ENCODE peak calls at places on chromosomes 12 and 14, in seven cellular contexts. One of them, this sample, is unnamed.

GRCh38 chr14:60589442-60589841 is 59.8 kb downstream of the SIX1 start:
- DNase-seq in A549: no peak
- DNase-seq in SK-N-SH: no peak
- DNase-seq in GM12878: no peak
- DNase-seq in Panc1: no peak
- DNase-seq in GM23338: no peak
- DNase-seq in HepG2: no peak
- DNase-seq in this sample: no peak

GRCh38 chr12:52213541-52214420 is 19.3 kb upstream of the KRT7 start:
- DNase-seq in A549: peak
- DNase-seq in SK-N-SH: peak
- DNase-seq in HepG2: peak
- DNase-seq in GM23338: peak
- DNase-seq in GM12878: no peak
- DNase-seq in Panc1: peak
- DNase-seq in this sample: peak

GRCh38 chr12:219891-220352 is 6.0 kb upstream of the SLC6A12 start:
- DNase-seq in GM23338: peak
- DNase-seq in GM12878: no peak
- DNase-seq in SK-N-SH: peak
- DNase-seq in Panc1: peak
- DNase-seq in A549: peak
- DNase-seq in HepG2: peak
- DNase-seq in this sample: peak

GRCh38 chr12:51848843-51849735 is 571 bp upstream of the FIGNL2 start:
- DNase-seq in GM12878: no peak
- DNase-seq in Panc1: no peak
- DNase-seq in HepG2: no peak
- DNase-seq in SK-N-SH: peak
- DNase-seq in A549: no peak
- DNase-seq in GM23338: peak
- DNase-seq in this sample: no peak

GRCh38 chr14:91164676-91165075 is 50.8 kb downstream of the DGLUCY start:
- DNase-seq in GM23338: no peak
- DNase-seq in Panc1: no peak
- DNase-seq in A549: no peak
- DNase-seq in GM12878: no peak
- DNase-seq in HepG2: no peak
- DNase-seq in SK-N-SH: no peak
- DNase-seq in this sample: no peak

GRCh38 chr12:27868165-27868564 is 88.1 kb upstream of the MANSC4 start:
- DNase-seq in GM23338: no peak
- DNase-seq in Panc1: no peak
- DNase-seq in SK-N-SH: no peak
- DNase-seq in A549: no peak
- DNase-seq in GM12878: no peak
- DNase-seq in HepG2: no peak
- DNase-seq in this sample: no peak

GRCh38 chr12:130922584-130922983 is 31.1 kb upstream of the ADGRD1 start:
- DNase-seq in HepG2: no peak
- DNase-seq in SK-N-SH: no peak
- DNase-seq in GM23338: no peak
- DNase-seq in A549: no peak
- DNase-seq in GM12878: no peak
- DNase-seq in Panc1: no peak
- DNase-seq in this sample: no peak

GRCh38 chr14:22491683-22492483 is 97.1 kb downstream of the DAD1 start:
- DNase-seq in HepG2: no peak
- DNase-seq in Panc1: no peak
- DNase-seq in GM23338: no peak
- DNase-seq in A549: no peak
- DNase-seq in GM12878: no peak
- DNase-seq in SK-N-SH: no peak
- DNase-seq in this sample: no peak

GRCh38 chr12:112381421-112381897 is 772 bp downstream of the HECTD4 start:
- DNase-seq in GM12878: no peak
- DNase-seq in SK-N-SH: no peak
- DNase-seq in Panc1: no peak
- DNase-seq in A549: no peak
- DNase-seq in HepG2: no peak
- DNase-seq in GM23338: no peak
- DNase-seq in this sample: no peak

GRCh38 chr12:97713217-97713616 is 250.6 kb downstream of the RMST start:
- DNase-seq in SK-N-SH: no peak
- DNase-seq in Panc1: no peak
- DNase-seq in GM23338: no peak
- DNase-seq in GM12878: no peak
- DNase-seq in HepG2: no peak
- DNase-seq in A549: no peak
- DNase-seq in this sample: no peak

GRCh38 chr14:45222485-45223262 is 30.3 kb downstream of the MIS18BP1 start:
- DNase-seq in HepG2: no peak
- DNase-seq in GM12878: no peak
- DNase-seq in SK-N-SH: no peak
- DNase-seq in A549: no peak
- DNase-seq in Panc1: no peak
- DNase-seq in GM23338: no peak
- DNase-seq in this sample: no peak

DNA sequence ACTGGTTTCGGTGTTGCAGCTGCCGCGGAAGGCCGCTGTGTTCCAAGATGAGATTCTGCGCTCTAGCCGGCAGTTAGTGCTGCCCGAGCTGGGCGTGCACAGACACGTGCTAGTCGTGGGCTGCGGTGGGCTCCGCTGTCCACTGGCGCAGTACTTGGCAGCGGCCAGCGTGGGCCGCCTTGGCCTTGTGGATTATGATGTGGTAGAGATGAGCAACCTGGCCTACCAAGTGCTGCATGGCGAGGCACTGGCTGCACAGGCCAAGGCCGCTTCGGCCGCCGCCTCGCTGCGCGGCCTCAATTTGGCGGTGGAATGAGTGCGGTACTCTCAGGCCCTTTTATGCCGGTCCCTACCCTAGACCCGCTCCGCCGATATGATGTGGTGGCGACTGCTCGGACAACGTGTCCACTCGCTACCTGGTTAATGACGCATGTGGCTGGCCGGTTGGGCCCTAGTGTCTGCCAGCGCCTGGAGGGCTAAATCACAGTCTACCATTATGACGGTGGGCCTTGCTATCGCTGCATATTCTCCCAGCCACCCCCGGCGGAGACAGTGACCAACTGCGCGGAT is 102.2 kb downstream of the SNAPC1 start:
- DNase-seq in GM12878: no peak
- DNase-seq in A549: no peak
- DNase-seq in Panc1: no peak
- DNase-seq in HepG2: no peak
- DNase-seq in SK-N-SH: no peak
- DNase-seq in GM23338: peak
- DNase-seq in this sample: no peak
- TF ChIP-seq REST in GM12878: no peak
- TF ChIP-seq REST in A549: no peak
- TF ChIP-seq REST in Panc1: no peak
- TF ChIP-seq REST in HepG2: no peak
- TF ChIP-seq REST in SK-N-SH: no peak
- TF ChIP-seq REST in GM23338: no peak
- TF ChIP-seq REST in this sample: no peak

GRCh38 chr12:49832836-49833421 is 4.7 kb upstream of the NCKAP5L start:
- DNase-seq in GM12878: no peak
- DNase-seq in GM23338: no peak
- DNase-seq in Panc1: no peak
- DNase-seq in HepG2: no peak
- DNase-seq in SK-N-SH: no peak
- DNase-seq in A549: no peak
- DNase-seq in this sample: no peak
- TF ChIP-seq REST in GM12878: no peak
- TF ChIP-seq REST in GM23338: no peak
- TF ChIP-seq REST in Panc1: no peak
- TF ChIP-seq REST in HepG2: no peak
- TF ChIP-seq REST in SK-N-SH: no peak
- TF ChIP-seq REST in A549: no peak
- TF ChIP-seq REST in this sample: no peak

GRCh38 chr12:18681818-18682217 is 56.0 kb downstream of the PLCZ1 start:
- DNase-seq in HepG2: no peak
- DNase-seq in GM12878: no peak
- DNase-seq in GM23338: peak
- DNase-seq in SK-N-SH: no peak
- DNase-seq in Panc1: no peak
- DNase-seq in A549: no peak
- DNase-seq in this sample: no peak
- TF ChIP-seq REST in HepG2: no peak
- TF ChIP-seq REST in GM12878: no peak
- TF ChIP-seq REST in GM23338: no peak
- TF ChIP-seq REST in SK-N-SH: no peak
- TF ChIP-seq REST in Panc1: no peak
- TF ChIP-seq REST in A549: no peak
- TF ChIP-seq REST in this sample: no peak

DNA sequence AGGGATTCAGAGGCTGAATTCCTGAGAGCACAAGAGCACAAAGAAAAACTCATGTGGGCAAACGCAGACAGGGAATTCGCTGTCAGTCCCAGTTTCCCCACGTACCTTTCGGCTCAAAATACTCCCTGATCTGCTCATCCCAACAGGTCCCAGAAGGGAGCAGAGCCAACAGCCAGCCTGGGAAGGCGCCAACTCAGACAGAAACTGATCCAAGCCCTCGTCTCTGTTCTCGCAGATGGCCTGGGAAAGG is 61.2 kb upstream of the FBRSL1 start:
- DNase-seq in GM12878: no peak
- DNase-seq in SK-N-SH: no peak
- DNase-seq in GM23338: no peak
- DNase-seq in Panc1: no peak
- DNase-seq in HepG2: peak
- DNase-seq in A549: no peak
- DNase-seq in this sample: no peak
- TF ChIP-seq REST in GM12878: no peak
- TF ChIP-seq REST in SK-N-SH: no peak
- TF ChIP-seq REST in GM23338: no peak
- TF ChIP-seq REST in Panc1: no peak
- TF ChIP-seq REST in HepG2: no peak
- TF ChIP-seq REST in A549: no peak
- TF ChIP-seq REST in this sample: no peak

GRCh38 chr14:101711041-101711861 is 50.3 kb upstream of the PPP2R5C start:
- DNase-seq in GM12878: no peak
- DNase-seq in Panc1: no peak
- DNase-seq in SK-N-SH: no peak
- DNase-seq in GM23338: no peak
- DNase-seq in HepG2: no peak
- DNase-seq in A549: no peak
- DNase-seq in this sample: no peak
- TF ChIP-seq REST in GM12878: no peak
- TF ChIP-seq REST in Panc1: no peak
- TF ChIP-seq REST in SK-N-SH: no peak
- TF ChIP-seq REST in GM23338: no peak
- TF ChIP-seq REST in HepG2: no peak
- TF ChIP-seq REST in A549: no peak
- TF ChIP-seq REST in this sample: no peak

DNA sequence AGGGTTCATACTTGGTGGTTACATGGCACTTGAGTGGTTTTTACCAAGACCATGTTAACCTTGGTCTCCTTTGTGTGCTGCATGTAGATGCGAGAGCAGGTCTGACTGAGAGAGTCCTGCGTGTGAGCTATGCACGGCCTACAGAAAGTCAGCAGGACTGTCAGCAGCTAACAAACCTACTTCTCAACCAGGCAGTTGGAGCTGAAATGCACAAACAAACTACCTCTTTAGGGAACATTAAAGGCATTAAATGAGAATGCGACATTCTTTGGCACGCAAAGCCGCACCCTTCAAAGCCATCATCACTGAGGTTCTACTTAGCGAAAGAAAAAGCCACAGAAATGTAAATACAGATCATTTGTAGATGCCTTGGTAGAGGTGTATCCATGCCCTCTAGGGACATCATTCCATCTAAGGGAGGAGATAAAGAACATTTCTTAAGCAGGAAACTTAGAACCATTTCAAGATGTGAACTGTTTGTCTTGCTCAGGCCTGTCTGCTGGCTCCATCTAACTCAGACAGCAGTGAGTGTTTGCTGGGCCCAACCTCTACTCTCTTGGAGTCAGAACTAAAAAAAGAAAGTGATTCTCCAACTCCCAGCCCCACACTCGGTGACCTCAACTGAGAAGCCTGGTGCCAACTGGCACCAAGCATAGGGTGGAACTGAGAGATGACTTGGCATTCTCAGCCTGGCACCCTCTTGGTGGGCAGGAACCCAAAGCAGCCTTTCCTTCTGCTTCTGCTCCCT is 63.4 kb upstream of the MBIP start:
- DNase-seq in SK-N-SH: no peak
- DNase-seq in A549: no peak
- DNase-seq in GM23338: no peak
- DNase-seq in HepG2: no peak
- DNase-seq in Panc1: no peak
- DNase-seq in GM12878: no peak
- DNase-seq in this sample: no peak
- TF ChIP-seq REST in SK-N-SH: no peak
- TF ChIP-seq REST in A549: no peak
- TF ChIP-seq REST in GM23338: no peak
- TF ChIP-seq REST in HepG2: no peak
- TF ChIP-seq REST in Panc1: no peak
- TF ChIP-seq REST in GM12878: no peak
- TF ChIP-seq REST in this sample: no peak

GRCh38 chr14:43003845-43004244 is 1397.2 kb downstream of the LRFN5 start:
- DNase-seq in A549: no peak
- DNase-seq in GM12878: no peak
- DNase-seq in HepG2: peak
- DNase-seq in Panc1: no peak
- DNase-seq in GM23338: peak
- DNase-seq in SK-N-SH: no peak
- DNase-seq in this sample: no peak
- TF ChIP-seq REST in A549: no peak
- TF ChIP-seq REST in GM12878: no peak
- TF ChIP-seq REST in HepG2: no peak
- TF ChIP-seq REST in Panc1: no peak
- TF ChIP-seq REST in GM23338: no peak
- TF ChIP-seq REST in SK-N-SH: no peak
- TF ChIP-seq REST in this sample: no peak

This sample was measured in HL-60.